ENCODE peak calls at places on chromosomes 13 and 19, in seven cellular contexts. G is choroid plexus epithelial cell; W is heart right ventricle; T is left cardiac atrium; S is T-cell; U is mucosa of gallbladder; L is CD8-positive, alpha-beta T cell. E is an unnamed sample.

GRCh38 chr13:53112522-53112921 is 83.9 kb downstream of the OLFM4 start:
- DNase-seq in W (no peak), L (no peak), G (no peak), U (no peak), S (no peak), T (no peak), E (no peak)

GRCh38 chr19:5048727-5049553 is 80.0 kb downstream of the KDM4B start:
- DNase-seq in W (no peak), U (no peak), L (no peak), G (peak; percentile 68), S (no peak), T (peak; percentile 59), E (no peak)

GRCh38 chr13:93859666-93860065 is 619.8 kb downstream of the DCT start:
- DNase-seq in U (no peak), W (no peak), T (no peak), S (no peak), G (peak; percentile 61), L (no peak), E (no peak)

GRCh38 chr19:892243-892996 is 567 bp downstream of the MED16 start:
- DNase-seq in U (no peak), S (no peak), W (no peak), T (no peak), L (no peak), G (peak; percentile 28), E (no peak)

GRCh38 chr19:16599655-16600346 is 27.6 kb upstream of the SLC35E1 start:
- DNase-seq in U (no peak), W (no peak), S (no peak), L (no peak), T (no peak), G (no peak), E (no peak)

GRCh38 chr19:2970201-2970838 is 7.0 kb upstream of the TLE6 start:
- DNase-seq in W (no peak), L (no peak), U (peak; percentile 48), T (peak; percentile 51), S (no peak), G (peak; percentile 61), E (no peak)

GRCh38 chr19:19366691-19367396 is 38.6 kb upstream of the GATAD2A start:
- DNase-seq in G (peak; percentile 86), L (peak; percentile 84), T (peak; percentile 64), S (peak; percentile 66), W (peak; percentile 54), U (peak; percentile 70), E (peak; percentile 87)

GRCh38 chr13:72726721-72727416 is 560 bp downstream of the MZT1 start:
- DNase-seq in U (no peak), W (peak; percentile 21), G (peak; percentile 23), S (peak; percentile 23), L (peak; percentile 49), T (peak; percentile 61), E (peak; percentile 78)

GRCh38 chr13:21310220-21310619 is 133.8 kb downstream of the MRPL57 start:
- DNase-seq in T (no peak), S (no peak), G (no peak), U (no peak), W (no peak), L (no peak), E (no peak)

GRCh38 chr19:10450853-10451609 is 30.7 kb downstream of the PDE4A start:
- DNase-seq in T (no peak), L (no peak), S (no peak), W (no peak), U (no peak), G (no peak), E (peak; percentile 67)

GRCh38 chr13:21060827-21061076 is 634 bp downstream of the LATS2 start:
- DNase-seq in L (no peak), W (peak; percentile 19), T (peak; percentile 50), U (no peak), G (no peak), S (no peak), E (peak; percentile 23)

GRCh38 chr19:17234911-17235617 is 9.0 kb downstream of the OCEL1 start:
- DNase-seq in L (peak; percentile 72), S (peak; percentile 45), U (peak; percentile 44), G (peak; percentile 56), T (peak; percentile 66), W (no peak), E (no peak)

GRCh38 chr13:50421457-50422130 is 406.4 kb downstream of the KCNRG start:
- DNase-seq in W (no peak), L (no peak), T (no peak), G (no peak), U (no peak), S (no peak), E (no peak)

GRCh38 chr19:988081-988480 is 3.9 kb downstream of the WDR18 start:
- DNase-seq in L (no peak), U (no peak), W (no peak), T (no peak), G (peak; percentile 18), S (no peak), E (no peak)

GRCh38 chr13:70932511-70932910 is 824.3 kb upstream of the KLHL1 start:
- DNase-seq in L (no peak), W (no peak), U (no peak), S (no peak), G (no peak), T (no peak), E (no peak)

GRCh38 chr19:13803038-13803437 is 7.8 kb downstream of the ZSWIM4 start:
- DNase-seq in S (no peak), T (no peak), U (peak; percentile 39), L (no peak), W (no peak), G (no peak), E (no peak)

GRCh38 chr19:50300814-50301606 is 28.2 kb downstream of the KCNC3 start:
- DNase-seq in U (no peak), W (no peak), T (no peak), L (no peak), S (no peak), G (peak; percentile 70), E (no peak)

GRCh38 chr13:99269627-99270252 is 11.6 kb upstream of the GPR18 start:
- DNase-seq in L (no peak), W (no peak), S (peak; percentile 38), T (no peak), G (peak; percentile 87), U (no peak), E (no peak)

GRCh38 chr13:93794197-93794885 is 567.7 kb downstream of the GPC6 start:
- DNase-seq in W (no peak), U (no peak), L (no peak), G (no peak), T (no peak), S (no peak), E (no peak)

GRCh38 chr13:99666146-99666805 is 165.0 kb downstream of the TM9SF2 start:
- DNase-seq in S (no peak), T (no peak), L (no peak), G (no peak), W (no peak), U (no peak), E (no peak)

GRCh38 chr13:77737583-77738200 is 40.2 kb downstream of the SLAIN1 start:
- DNase-seq in G (no peak), L (no peak), S (no peak), T (no peak), W (no peak), U (no peak), E (no peak)

GRCh38 chr13:108686027-108686426 is 56.6 kb downstream of the MYO16 start:
- DNase-seq in T (no peak), U (no peak), W (no peak), G (no peak), S (no peak), L (no peak), E (no peak)

GRCh38 chr13:110499621-110500281 is 61.8 kb downstream of the RAB20 start:
- DNase-seq in T (no peak), L (no peak), G (peak; percentile 40), W (no peak), U (no peak), S (no peak), E (no peak)

GRCh38 chr19:10864538-10864899 is 6.8 kb upstream of the CARM1 start:
- DNase-seq in S (peak; percentile 77), G (peak; percentile 82), L (peak; percentile 86), W (peak; percentile 86), T (peak; percentile 89), U (peak; percentile 85), E (peak; percentile 92)

GRCh38 chr13:40388617-40389016 is 277.8 kb downstream of the FOXO1 start:
- DNase-seq in S (peak; percentile 86), W (no peak), L (peak; percentile 89), G (peak; percentile 47), U (peak; percentile 47), T (peak; percentile 26), E (no peak)

GRCh38 chr13:24220086-24220703 is 59.7 kb downstream of the SPATA13 start:
- DNase-seq in S (peak; percentile 59), G (peak; percentile 93), W (peak; percentile 70), T (peak; percentile 34), U (peak; percentile 75), L (no peak), E (peak; percentile 73)

GRCh38 chr19:37243206-37243632 is 25.2 kb downstream of the ZNF383 start:
- DNase-seq in T (no peak), G (no peak), W (no peak), L (no peak), S (no peak), U (no peak), E (no peak)

E was measured in pancreas.